ENCODE peak calls at places on chromosomes 16 and 17, in seven cellular contexts. One of them, this sample, is unnamed.

GRCh38 chr17:70677783-70678647 is 508.7 kb downstream of the KCNJ2 start:
- DNase-seq in AG09309: no peak
- DNase-seq in upper lobe of left lung: no peak
- DNase-seq in breast epithelium: no peak
- DNase-seq in fibroblast of pulmonary artery: no peak
- DNase-seq in lower leg skin: no peak
- DNase-seq in IMR-90: no peak
- DNase-seq in this sample: no peak

GRCh38 chr16:31451681-31452351 is 7.5 kb upstream of the ARMC5 start:
- DNase-seq in AG09309: no peak
- DNase-seq in breast epithelium: no peak
- DNase-seq in IMR-90: peak; percentile 80
- DNase-seq in lower leg skin: peak; percentile 88
- DNase-seq in upper lobe of left lung: peak; percentile 46
- DNase-seq in fibroblast of pulmonary artery: peak; percentile 73
- DNase-seq in this sample: peak; percentile 74

GRCh38 chr17:68600123-68600880 is 865 bp downstream of the FAM20A start:
- DNase-seq in breast epithelium: no peak
- DNase-seq in IMR-90: no peak
- DNase-seq in upper lobe of left lung: peak; percentile 75
- DNase-seq in fibroblast of pulmonary artery: no peak
- DNase-seq in AG09309: no peak
- DNase-seq in lower leg skin: no peak
- DNase-seq in this sample: no peak

GRCh38 chr16:82322177-82322576 is 152.2 kb upstream of the MPHOSPH6 start:
- DNase-seq in IMR-90: no peak
- DNase-seq in fibroblast of pulmonary artery: no peak
- DNase-seq in breast epithelium: no peak
- DNase-seq in lower leg skin: no peak
- DNase-seq in AG09309: no peak
- DNase-seq in upper lobe of left lung: no peak
- DNase-seq in this sample: no peak

GRCh38 chr16:20074089-20074956 is 633 bp upstream of the GPR139 start:
- DNase-seq in IMR-90: no peak
- DNase-seq in AG09309: no peak
- DNase-seq in breast epithelium: no peak
- DNase-seq in lower leg skin: peak; percentile 50
- DNase-seq in fibroblast of pulmonary artery: no peak
- DNase-seq in upper lobe of left lung: no peak
- DNase-seq in this sample: no peak

GRCh38 chr16:22353188-22353919 is 21.1 kb downstream of the CDR2 start:
- DNase-seq in IMR-90: peak; percentile 89
- DNase-seq in AG09309: peak; percentile 71
- DNase-seq in fibroblast of pulmonary artery: peak; percentile 80
- DNase-seq in breast epithelium: no peak
- DNase-seq in lower leg skin: no peak
- DNase-seq in upper lobe of left lung: no peak
- DNase-seq in this sample: peak; percentile 83

GRCh38 chr17:38885044-38885727 is 15.3 kb downstream of the LASP1 start:
- DNase-seq in lower leg skin: no peak
- DNase-seq in AG09309: no peak
- DNase-seq in fibroblast of pulmonary artery: no peak
- DNase-seq in upper lobe of left lung: no peak
- DNase-seq in breast epithelium: no peak
- DNase-seq in IMR-90: no peak
- DNase-seq in this sample: no peak

GRCh38 chr17:50681260-50682200 is 26.2 kb downstream of the ANKRD40 start:
- DNase-seq in lower leg skin: no peak
- DNase-seq in breast epithelium: no peak
- DNase-seq in IMR-90: peak; percentile 82
- DNase-seq in fibroblast of pulmonary artery: peak; percentile 87
- DNase-seq in AG09309: peak; percentile 46
- DNase-seq in upper lobe of left lung: peak; percentile 55
- DNase-seq in this sample: peak; percentile 81

GRCh38 chr16:58348986-58349385 is 43.3 kb upstream of the GINS3 start:
- DNase-seq in breast epithelium: no peak
- DNase-seq in fibroblast of pulmonary artery: no peak
- DNase-seq in lower leg skin: no peak
- DNase-seq in AG09309: no peak
- DNase-seq in upper lobe of left lung: no peak
- DNase-seq in IMR-90: no peak
- DNase-seq in this sample: peak; percentile 32

GRCh38 chr17:80575057-80575875 is 30.6 kb downstream of the RPTOR start:
- DNase-seq in breast epithelium: peak; percentile 53
- DNase-seq in fibroblast of pulmonary artery: peak; percentile 89
- DNase-seq in lower leg skin: peak; percentile 95
- DNase-seq in IMR-90: peak; percentile 89
- DNase-seq in upper lobe of left lung: peak; percentile 89
- DNase-seq in AG09309: peak; percentile 25
- DNase-seq in this sample: peak; percentile 87

GRCh38 chr17:73099504-73099903 is 7.0 kb upstream of the SLC39A11 start:
- DNase-seq in fibroblast of pulmonary artery: no peak
- DNase-seq in upper lobe of left lung: no peak
- DNase-seq in breast epithelium: no peak
- DNase-seq in lower leg skin: peak; percentile 79
- DNase-seq in IMR-90: no peak
- DNase-seq in AG09309: no peak
- DNase-seq in this sample: no peak

GRCh38 chr16:30951785-30952184 is 2.9 kb downstream of the ORAI3 start:
- DNase-seq in breast epithelium: peak; percentile 67
- DNase-seq in fibroblast of pulmonary artery: peak; percentile 87
- DNase-seq in AG09309: peak; percentile 42
- DNase-seq in IMR-90: peak; percentile 70
- DNase-seq in lower leg skin: peak; percentile 93
- DNase-seq in upper lobe of left lung: no peak
- DNase-seq in this sample: peak; percentile 75

GRCh38 chr16:86806838-86807351 is 228.5 kb downstream of the FOXL1 start:
- DNase-seq in fibroblast of pulmonary artery: no peak
- DNase-seq in upper lobe of left lung: no peak
- DNase-seq in AG09309: no peak
- DNase-seq in breast epithelium: no peak
- DNase-seq in IMR-90: peak; percentile 66
- DNase-seq in lower leg skin: peak; percentile 73
- DNase-seq in this sample: no peak
- H3K4me3 ChIP-seq in fibroblast of pulmonary artery: no peak overlapping the region
- H3K4me3 ChIP-seq in upper lobe of left lung: no peak overlapping the region
- H3K4me3 ChIP-seq in AG09309: no peak overlapping the region
- H3K4me3 ChIP-seq in breast epithelium: no peak overlapping the region
- H3K4me3 ChIP-seq in IMR-90: no peak overlapping the region
- H3K4me3 ChIP-seq in lower leg skin: no peak overlapping the region
- H3K4me3 ChIP-seq in this sample: no peak overlapping the region

DNA sequence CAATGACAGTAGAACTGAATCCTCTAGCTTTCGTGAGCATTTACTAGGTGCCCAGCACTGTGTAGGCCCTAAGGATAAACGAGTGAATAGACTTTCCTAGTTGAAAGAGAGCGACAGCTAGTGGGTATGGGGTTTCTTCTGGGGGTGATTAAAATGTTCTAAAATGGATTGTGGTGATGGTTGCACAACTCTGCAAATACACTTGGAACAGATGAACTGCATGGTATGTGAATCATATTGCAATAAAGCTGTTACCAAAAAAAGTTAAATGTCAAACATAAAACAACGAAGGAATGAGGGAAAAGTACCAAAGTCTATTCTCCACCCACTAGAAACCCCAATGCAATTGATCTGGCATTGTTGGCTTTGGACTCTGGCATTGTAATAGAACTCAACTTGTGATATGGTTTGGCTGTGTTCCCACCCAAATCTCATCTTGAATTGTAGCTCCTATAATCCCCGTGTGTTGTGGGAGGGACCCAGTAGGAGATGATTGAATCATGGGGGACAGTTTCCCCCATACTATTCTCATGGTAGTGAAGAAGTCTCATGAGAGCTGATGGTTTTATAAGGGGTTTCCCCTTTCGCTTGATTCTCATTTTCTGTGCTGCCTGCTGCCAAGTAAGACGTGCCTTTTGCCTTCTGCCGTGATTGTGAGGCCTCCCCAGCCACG is 70.5 kb downstream of the MARF1 start:
- DNase-seq in fibroblast of pulmonary artery: peak; percentile 66
- DNase-seq in IMR-90: peak; percentile 67
- DNase-seq in lower leg skin: no peak
- DNase-seq in breast epithelium: no peak
- DNase-seq in upper lobe of left lung: no peak
- DNase-seq in AG09309: peak; percentile 80
- DNase-seq in this sample: peak; percentile 93
- TF ChIP-seq CTCF in fibroblast of pulmonary artery: no peak
- TF ChIP-seq CTCF in IMR-90: no peak
- TF ChIP-seq CTCF in lower leg skin: no peak
- TF ChIP-seq CTCF in breast epithelium: no peak
- TF ChIP-seq CTCF in upper lobe of left lung: no peak
- TF ChIP-seq CTCF in AG09309: no peak
- TF ChIP-seq CTCF in this sample: peak; percentile 15

GRCh38 chr17:58337126-58337599 is 8.6 kb upstream of the TSPOAP1 start:
- DNase-seq in IMR-90: peak; percentile 27
- DNase-seq in lower leg skin: no peak
- DNase-seq in AG09309: no peak
- DNase-seq in upper lobe of left lung: peak; percentile 51
- DNase-seq in fibroblast of pulmonary artery: no peak
- DNase-seq in breast epithelium: no peak
- DNase-seq in this sample: no peak

GRCh38 chr17:58338454-58338841 is 9.9 kb upstream of the TSPOAP1 start:
- DNase-seq in fibroblast of pulmonary artery: no peak
- DNase-seq in AG09309: no peak
- DNase-seq in breast epithelium: no peak
- DNase-seq in IMR-90: no peak
- DNase-seq in lower leg skin: no peak
- DNase-seq in upper lobe of left lung: no peak
- DNase-seq in this sample: no peak

GRCh38 chr17:58338907-58339774 is 10.5 kb upstream of the TSPOAP1 start:
- DNase-seq in lower leg skin: no peak
- DNase-seq in IMR-90: peak; percentile 88
- DNase-seq in fibroblast of pulmonary artery: peak; percentile 60
- DNase-seq in breast epithelium: no peak
- DNase-seq in upper lobe of left lung: peak; percentile 74
- DNase-seq in AG09309: no peak
- DNase-seq in this sample: peak; percentile 63

GRCh38 chr17:58336456-58337094 is 8.0 kb upstream of the TSPOAP1 start:
- DNase-seq in lower leg skin: no peak
- DNase-seq in upper lobe of left lung: no peak
- DNase-seq in breast epithelium: no peak
- DNase-seq in IMR-90: peak; percentile 38
- DNase-seq in AG09309: no peak
- DNase-seq in fibroblast of pulmonary artery: no peak
- DNase-seq in this sample: peak; percentile 68

GRCh38 chr17:58337600-58338453 is 9.2 kb upstream of the TSPOAP1 start:
- DNase-seq in lower leg skin: peak; percentile 93
- DNase-seq in IMR-90: peak; percentile 96
- DNase-seq in AG09309: peak; percentile 24
- DNase-seq in breast epithelium: peak; percentile 71
- DNase-seq in upper lobe of left lung: peak; percentile 90
- DNase-seq in fibroblast of pulmonary artery: peak; percentile 83
- DNase-seq in this sample: peak; percentile 88
- H3K4me3 ChIP-seq in lower leg skin: no peak overlapping the region
- H3K4me3 ChIP-seq in IMR-90: no peak overlapping the region
- H3K4me3 ChIP-seq in AG09309: no peak overlapping the region
- H3K4me3 ChIP-seq in breast epithelium: no peak overlapping the region
- H3K4me3 ChIP-seq in upper lobe of left lung: peak overlapping the region; percentile 36
- H3K4me3 ChIP-seq in fibroblast of pulmonary artery: no peak overlapping the region
- H3K4me3 ChIP-seq in this sample: no peak overlapping the region

GRCh38 chr16:89257281-89257731 is 39.8 kb downstream of the ZNF778 start:
- DNase-seq in upper lobe of left lung: no peak
- DNase-seq in lower leg skin: no peak
- DNase-seq in AG09309: no peak
- DNase-seq in IMR-90: no peak
- DNase-seq in fibroblast of pulmonary artery: no peak
- DNase-seq in breast epithelium: no peak
- DNase-seq in this sample: no peak
- TF ChIP-seq CTCF in upper lobe of left lung: no peak
- TF ChIP-seq CTCF in lower leg skin: no peak
- TF ChIP-seq CTCF in AG09309: no peak
- TF ChIP-seq CTCF in IMR-90: peak; percentile 0
- TF ChIP-seq CTCF in fibroblast of pulmonary artery: no peak
- TF ChIP-seq CTCF in breast epithelium: no peak
- TF ChIP-seq CTCF in this sample: no peak

GRCh38 chr17:32998893-32999240 is 7.2 kb downstream of the SPACA3 start:
- DNase-seq in lower leg skin: no peak
- DNase-seq in AG09309: peak; percentile 35
- DNase-seq in breast epithelium: no peak
- DNase-seq in fibroblast of pulmonary artery: peak; percentile 33
- DNase-seq in IMR-90: peak; percentile 60
- DNase-seq in upper lobe of left lung: no peak
- DNase-seq in this sample: peak; percentile 72
- H3K4me3 ChIP-seq in lower leg skin: no peak overlapping the region
- H3K4me3 ChIP-seq in AG09309: no peak overlapping the region
- H3K4me3 ChIP-seq in breast epithelium: no peak overlapping the region
- H3K4me3 ChIP-seq in fibroblast of pulmonary artery: no peak overlapping the region
- H3K4me3 ChIP-seq in IMR-90: no peak overlapping the region
- H3K4me3 ChIP-seq in upper lobe of left lung: no peak overlapping the region
- H3K4me3 ChIP-seq in this sample: peak overlapping the region; percentile 4

GRCh38 chr16:77784441-77785356 is 3.7 kb upstream of the VAT1L start:
- DNase-seq in upper lobe of left lung: no peak
- DNase-seq in lower leg skin: no peak
- DNase-seq in fibroblast of pulmonary artery: no peak
- DNase-seq in AG09309: no peak
- DNase-seq in IMR-90: no peak
- DNase-seq in breast epithelium: no peak
- DNase-seq in this sample: peak; percentile 17
- TF ChIP-seq CTCF in upper lobe of left lung: no peak
- TF ChIP-seq CTCF in lower leg skin: no peak
- TF ChIP-seq CTCF in fibroblast of pulmonary artery: peak; percentile 15
- TF ChIP-seq CTCF in AG09309: peak; percentile 15
- TF ChIP-seq CTCF in IMR-90: peak; percentile 28
- TF ChIP-seq CTCF in breast epithelium: no peak
- TF ChIP-seq CTCF in this sample: peak; percentile 28

GRCh38 chr16:85258616-85259015 is 146.3 kb upstream of the CIBAR2 start:
- DNase-seq in AG09309: no peak
- DNase-seq in fibroblast of pulmonary artery: no peak
- DNase-seq in upper lobe of left lung: no peak
- DNase-seq in IMR-90: no peak
- DNase-seq in lower leg skin: no peak
- DNase-seq in breast epithelium: no peak
- DNase-seq in this sample: no peak
- H3K4me3 ChIP-seq in AG09309: no peak overlapping the region
- H3K4me3 ChIP-seq in fibroblast of pulmonary artery: no peak overlapping the region
- H3K4me3 ChIP-seq in upper lobe of left lung: no peak overlapping the region
- H3K4me3 ChIP-seq in IMR-90: no peak overlapping the region
- H3K4me3 ChIP-seq in lower leg skin: no peak overlapping the region
- H3K4me3 ChIP-seq in breast epithelium: no peak overlapping the region
- H3K4me3 ChIP-seq in this sample: no peak overlapping the region

GRCh38 chr16:67445441-67445912 is 14.6 kb downstream of the HSD11B2 start:
- DNase-seq in IMR-90: no peak
- DNase-seq in upper lobe of left lung: no peak
- DNase-seq in lower leg skin: no peak
- DNase-seq in AG09309: no peak
- DNase-seq in breast epithelium: no peak
- DNase-seq in fibroblast of pulmonary artery: no peak
- DNase-seq in this sample: no peak
- TF ChIP-seq CTCF in IMR-90: no peak
- TF ChIP-seq CTCF in upper lobe of left lung: no peak
- TF ChIP-seq CTCF in lower leg skin: no peak
- TF ChIP-seq CTCF in AG09309: no peak
- TF ChIP-seq CTCF in breast epithelium: no peak
- TF ChIP-seq CTCF in fibroblast of pulmonary artery: no peak
- TF ChIP-seq CTCF in this sample: peak; percentile 9

This sample was measured in fibroblast of mammary gland.